ENCODE peak calls at places on chromosomes 7 and 10, in ten cellular contexts. One of them, this sample, is unnamed.

GRCh38 chr10:522350-522749 is 167.1 kb downstream of the DIP2C start:
- DNase-seq in small intestine: no peak
- DNase-seq in AG10803: no peak
- DNase-seq in stimulated activated CD4-positive, alpha-beta T cell treated with anti-CD3 and anti-CD28 coated beads, Interleukin-2, amount 100 ng/mL, for 48 hours: no peak
- DNase-seq in frontal cortex: no peak
- DNase-seq in sigmoid colon: peak; percentile 32
- DNase-seq in GM03348: no peak
- DNase-seq in cardiac muscle cell: no peak
- DNase-seq in GM10248: no peak
- DNase-seq in IMR-90: no peak
- DNase-seq in this sample: no peak

GRCh38 chr7:11786186-11786585 is 45.8 kb downstream of the THSD7A start:
- DNase-seq in GM10248: no peak
- DNase-seq in cardiac muscle cell: peak; percentile 33
- DNase-seq in GM03348: no peak
- DNase-seq in IMR-90: no peak
- DNase-seq in sigmoid colon: no peak
- DNase-seq in stimulated activated CD4-positive, alpha-beta T cell treated with anti-CD3 and anti-CD28 coated beads, Interleukin-2, amount 100 ng/mL, for 48 hours: no peak
- DNase-seq in frontal cortex: no peak
- DNase-seq in AG10803: no peak
- DNase-seq in small intestine: no peak
- DNase-seq in this sample: peak; percentile 79

GRCh38 chr10:100803481-100803880 is 58.1 kb downstream of the PAX2 start:
- DNase-seq in stimulated activated CD4-positive, alpha-beta T cell treated with anti-CD3 and anti-CD28 coated beads, Interleukin-2, amount 100 ng/mL, for 48 hours: no peak
- DNase-seq in GM10248: no peak
- DNase-seq in small intestine: no peak
- DNase-seq in GM03348: no peak
- DNase-seq in sigmoid colon: peak; percentile 34
- DNase-seq in AG10803: no peak
- DNase-seq in cardiac muscle cell: no peak
- DNase-seq in IMR-90: no peak
- DNase-seq in frontal cortex: no peak
- DNase-seq in this sample: no peak

GRCh38 chr10:58697691-58698090 is 185.0 kb downstream of the BICC1 start:
- DNase-seq in small intestine: no peak
- DNase-seq in stimulated activated CD4-positive, alpha-beta T cell treated with anti-CD3 and anti-CD28 coated beads, Interleukin-2, amount 100 ng/mL, for 48 hours: no peak
- DNase-seq in GM03348: no peak
- DNase-seq in sigmoid colon: no peak
- DNase-seq in AG10803: no peak
- DNase-seq in cardiac muscle cell: no peak
- DNase-seq in frontal cortex: no peak
- DNase-seq in GM10248: no peak
- DNase-seq in IMR-90: no peak
- DNase-seq in this sample: no peak

GRCh38 chr10:8298871-8299570 is 244.5 kb downstream of the GATA3 start:
- DNase-seq in GM03348: no peak
- DNase-seq in small intestine: no peak
- DNase-seq in IMR-90: no peak
- DNase-seq in stimulated activated CD4-positive, alpha-beta T cell treated with anti-CD3 and anti-CD28 coated beads, Interleukin-2, amount 100 ng/mL, for 48 hours: no peak
- DNase-seq in AG10803: no peak
- DNase-seq in GM10248: no peak
- DNase-seq in cardiac muscle cell: no peak
- DNase-seq in sigmoid colon: no peak
- DNase-seq in frontal cortex: no peak
- DNase-seq in this sample: no peak

GRCh38 chr7:74306737-74307469 is 17.7 kb downstream of the CLIP2 start:
- DNase-seq in cardiac muscle cell: peak; percentile 75
- DNase-seq in GM10248: peak; percentile 67
- DNase-seq in IMR-90: peak; percentile 85
- DNase-seq in stimulated activated CD4-positive, alpha-beta T cell treated with anti-CD3 and anti-CD28 coated beads, Interleukin-2, amount 100 ng/mL, for 48 hours: no peak
- DNase-seq in GM03348: peak; percentile 85
- DNase-seq in frontal cortex: peak; percentile 74
- DNase-seq in small intestine: no peak
- DNase-seq in AG10803: peak; percentile 75
- DNase-seq in sigmoid colon: peak; percentile 82
- DNase-seq in this sample: no peak

GRCh38 chr10:5656737-5657579 is 9.4 kb downstream of the ASB13 start:
- DNase-seq in stimulated activated CD4-positive, alpha-beta T cell treated with anti-CD3 and anti-CD28 coated beads, Interleukin-2, amount 100 ng/mL, for 48 hours: no peak
- DNase-seq in IMR-90: no peak
- DNase-seq in AG10803: no peak
- DNase-seq in small intestine: no peak
- DNase-seq in GM10248: no peak
- DNase-seq in cardiac muscle cell: no peak
- DNase-seq in frontal cortex: no peak
- DNase-seq in GM03348: no peak
- DNase-seq in sigmoid colon: no peak
- DNase-seq in this sample: no peak

GRCh38 chr7:24978837-24979469 is 1.0 kb downstream of the OSBPL3 start:
- DNase-seq in IMR-90: no peak
- DNase-seq in GM10248: no peak
- DNase-seq in cardiac muscle cell: no peak
- DNase-seq in small intestine: peak; percentile 23
- DNase-seq in stimulated activated CD4-positive, alpha-beta T cell treated with anti-CD3 and anti-CD28 coated beads, Interleukin-2, amount 100 ng/mL, for 48 hours: no peak
- DNase-seq in AG10803: no peak
- DNase-seq in GM03348: no peak
- DNase-seq in frontal cortex: no peak
- DNase-seq in sigmoid colon: peak; percentile 67
- DNase-seq in this sample: no peak

GRCh38 chr10:86253171-86254072 is 113.2 kb downstream of the GRID1 start:
- DNase-seq in stimulated activated CD4-positive, alpha-beta T cell treated with anti-CD3 and anti-CD28 coated beads, Interleukin-2, amount 100 ng/mL, for 48 hours: no peak
- DNase-seq in frontal cortex: no peak
- DNase-seq in small intestine: peak; percentile 8
- DNase-seq in GM03348: no peak
- DNase-seq in IMR-90: no peak
- DNase-seq in cardiac muscle cell: no peak
- DNase-seq in GM10248: no peak
- DNase-seq in sigmoid colon: no peak
- DNase-seq in AG10803: no peak
- DNase-seq in this sample: no peak

GRCh38 chr10:69410487-69410886 is 6.2 kb downstream of the TACR2 start:
- DNase-seq in GM03348: no peak
- DNase-seq in cardiac muscle cell: no peak
- DNase-seq in IMR-90: no peak
- DNase-seq in frontal cortex: no peak
- DNase-seq in small intestine: no peak
- DNase-seq in AG10803: no peak
- DNase-seq in stimulated activated CD4-positive, alpha-beta T cell treated with anti-CD3 and anti-CD28 coated beads, Interleukin-2, amount 100 ng/mL, for 48 hours: no peak
- DNase-seq in GM10248: no peak
- DNase-seq in sigmoid colon: no peak
- DNase-seq in this sample: no peak